ENCODE peak calls at places on chromosomes 2 and 18, in ten cellular contexts. M is GM19239, Y is NCI-H2227 treated with DMSO at 0.1 percent for 48 hours, K is endothelial cell, V is epithelial cell of esophagus, J is neural progenitor cell, W is NB4, F is AG09309, C is PC-3, E is lower lobe of right lung. I is an unnamed sample.

GRCh38 chr2:45009928-45010705 is 865 bp upstream of the SIX2 start:
- DNase-seq in M (no peak), Y (peak), K (peak), V (peak), J (peak), W (no peak), F (no peak), C (peak), E (no peak), I (peak)

GRCh38 chr2:229920011-229920781 is 1.6 kb downstream of the TRIP12 start:
- DNase-seq in M (no peak), Y (peak), K (peak), V (peak), J (peak), W (peak), F (no peak), C (no peak), E (no peak), I (peak)

GRCh38 chr18:33184178-33184577 is 256.3 kb downstream of the CCDC178 start:
- DNase-seq in M (no peak), Y (no peak), K (no peak), V (peak), J (no peak), W (peak), F (no peak), C (peak), E (no peak), I (no peak)

GRCh38 chr2:68251855-68252406 is 401 bp downstream of the PPP3R1 start:
- DNase-seq in M (peak), Y (no peak), K (peak), V (peak), J (peak), W (no peak), F (no peak), C (no peak), E (peak), I (peak)

GRCh38 chr2:28619213-28620196 is 123.6 kb downstream of the PLB1 start:
- DNase-seq in M (no peak), Y (no peak), K (no peak), V (no peak), J (no peak), W (no peak), F (no peak), C (peak), E (no peak), I (no peak)

GRCh38 chr2:157283468-157283867 is 26.0 kb downstream of the GALNT5 start:
- DNase-seq in M (no peak), Y (peak), K (no peak), V (no peak), J (no peak), W (no peak), F (no peak), C (no peak), E (no peak), I (no peak)

GRCh38 chr2:218998414-218999002 is 5.3 kb upstream of the CRYBA2 start:
- DNase-seq in M (no peak), Y (no peak), K (no peak), V (no peak), J (no peak), W (no peak), F (no peak), C (no peak), E (no peak), I (no peak)

GRCh38 chr2:200742426-200742825 is 69.3 kb upstream of the BZW1 start:
- DNase-seq in M (no peak), Y (no peak), K (no peak), V (no peak), J (no peak), W (no peak), F (no peak), C (no peak), E (peak), I (no peak)

GRCh38 chr2:168118733-168119518 is 128.5 kb downstream of the STK39 start:
- DNase-seq in M (peak), Y (peak), K (peak), V (peak), J (peak), W (peak), F (peak), C (peak), E (no peak), I (no peak)

GRCh38 chr2:239602290-239603282 is 201.8 kb upstream of the HDAC4 start:
- DNase-seq in M (no peak), Y (no peak), K (no peak), V (no peak), J (no peak), W (no peak), F (no peak), C (no peak), E (peak), I (peak)

GRCh38 chr2:191682148-191682547 is 4.2 kb downstream of the NABP1 start:
- DNase-seq in M (no peak), Y (no peak), K (no peak), V (peak), J (no peak), W (no peak), F (no peak), C (peak), E (no peak), I (no peak)

GRCh38 chr2:181239400-181239799 is 217.8 kb upstream of the ITGA4 start:
- DNase-seq in M (no peak), Y (no peak), K (no peak), V (peak), J (peak), W (peak), F (no peak), C (peak), E (no peak), I (no peak)

GRCh38 chr2:200442471-200442870 is 67.4 kb downstream of the KCTD18 start:
- DNase-seq in M (no peak), Y (peak), K (no peak), V (peak), J (no peak), W (no peak), F (peak), C (no peak), E (no peak), I (no peak)

GRCh38 chr18:79930020-79930642 is 21.3 kb downstream of the SLC66A2 start:
- DNase-seq in M (no peak), Y (no peak), K (no peak), V (no peak), J (no peak), W (no peak), F (no peak), C (no peak), E (no peak), I (no peak)

GRCh38 chr2:197998702-197999101 is 194.3 kb downstream of the PLCL1 start:
- DNase-seq in M (no peak), Y (no peak), K (no peak), V (no peak), J (no peak), W (no peak), F (no peak), C (no peak), E (no peak), I (no peak)

GRCh38 chr2:137689549-137689948 is 274.7 kb upstream of the HNMT start:
- DNase-seq in M (no peak), Y (no peak), K (no peak), V (no peak), J (no peak), W (peak), F (no peak), C (peak), E (no peak), I (no peak)

GRCh38 chr2:53829252-53829651 is 30.5 kb downstream of the GPR75 start:
- DNase-seq in M (no peak), Y (no peak), K (no peak), V (no peak), J (no peak), W (no peak), F (no peak), C (no peak), E (no peak), I (no peak)

GRCh38 chr2:183408562-183408961 is 284.3 kb downstream of the NUP35 start:
- DNase-seq in M (no peak), Y (no peak), K (no peak), V (no peak), J (no peak), W (no peak), F (no peak), C (no peak), E (no peak), I (peak)

GRCh38 chr2:6557737-6558136 is 308.0 kb downstream of the CMPK2 start:
- DNase-seq in M (no peak), Y (no peak), K (no peak), V (peak), J (no peak), W (no peak), F (no peak), C (no peak), E (no peak), I (no peak)

GRCh38 chr18:50559750-50560680 is at the start of gene MAPK4:
- DNase-seq in M (peak), Y (peak), K (peak), V (peak), J (peak), W (peak), F (no peak), C (no peak), E (peak), I (peak)

GRCh38 chr18:62018034-62018760 is 125.4 kb upstream of the RNF152 start:
- DNase-seq in M (no peak), Y (no peak), K (no peak), V (no peak), J (no peak), W (no peak), F (peak), C (no peak), E (no peak), I (no peak)

GRCh38 chr2:124609667-124610066 is 584.6 kb downstream of the CNTNAP5 start:
- DNase-seq in M (no peak), Y (no peak), K (no peak), V (no peak), J (no peak), W (no peak), F (no peak), C (no peak), E (no peak), I (no peak)

GRCh38 chr2:159202568-159203071 is 83.9 kb downstream of the WDSUB1 start:
- DNase-seq in M (no peak), Y (no peak), K (no peak), V (peak), J (no peak), W (no peak), F (peak), C (peak), E (no peak), I (no peak)

GRCh38 chr2:84879595-84880394 is 1.1 kb downstream of the TRABD2A start:
- DNase-seq in M (no peak), Y (peak), K (no peak), V (no peak), J (peak), W (no peak), F (no peak), C (no peak), E (no peak), I (peak)

GRCh38 chr2:195662138-195662537 is 5.1 kb downstream of the SLC39A10 start:
- DNase-seq in M (no peak), Y (no peak), K (no peak), V (no peak), J (no peak), W (peak), F (no peak), C (no peak), E (no peak), I (no peak)

GRCh38 chr2:68039317-68039716 is 23.5 kb downstream of the C1D start:
- DNase-seq in M (no peak), Y (no peak), K (no peak), V (no peak), J (no peak), W (no peak), F (no peak), C (no peak), E (no peak), I (no peak)

GRCh38 chr2:118168606-118169005 is 80.3 kb downstream of the INSIG2 start:
- DNase-seq in M (no peak), Y (no peak), K (no peak), V (peak), J (no peak), W (no peak), F (no peak), C (peak), E (no peak), I (no peak)

GRCh38 chr2:102238039-102238756 is 51.4 kb downstream of the IL1RL2 start:
- DNase-seq in M (no peak), Y (no peak), K (no peak), V (no peak), J (no peak), W (peak), F (no peak), C (no peak), E (no peak), I (no peak)

GRCh38 chr18:34492652-34493051 is 217.4 kb upstream of the DTNA start:
- DNase-seq in M (no peak), Y (no peak), K (no peak), V (peak), J (no peak), W (no peak), F (no peak), C (peak), E (no peak), I (peak)

GRCh38 chr2:200862532-200863000 is 1.9 kb downstream of the CLK1 start:
- DNase-seq in M (no peak), Y (peak), K (no peak), V (peak), J (peak), W (peak), F (peak), C (peak), E (no peak), I (peak)

GRCh38 chr2:230863031-230863430 is 1.7 kb upstream of the ITM2C start:
- DNase-seq in M (no peak), Y (no peak), K (no peak), V (no peak), J (no peak), W (no peak), F (no peak), C (no peak), E (no peak), I (no peak)

GRCh38 chr2:61854435-61855177 is 746 bp upstream of the FAM161A start:
- DNase-seq in M (peak), Y (peak), K (peak), V (peak), J (peak), W (peak), F (peak), C (peak), E (peak), I (peak)

GRCh38 chr2:240840435-240841060 is 20.5 kb upstream of the KIF1A start:
- DNase-seq in M (no peak), Y (peak), K (peak), V (peak), J (peak), W (peak), F (no peak), C (peak), E (no peak), I (peak)

GRCh38 chr2:189393440-189394111 is 47.7 kb upstream of the WDR75 start:
- DNase-seq in M (no peak), Y (no peak), K (no peak), V (peak), J (no peak), W (no peak), F (peak), C (peak), E (no peak), I (no peak)

GRCh38 chr2:148042219-148042618 is 21.3 kb downstream of the MBD5 start:
- DNase-seq in M (no peak), Y (no peak), K (no peak), V (no peak), J (no peak), W (no peak), F (no peak), C (no peak), E (no peak), I (no peak)

GRCh38 chr2:70805987-70806386 is 14.4 kb downstream of the CLEC4F start:
- DNase-seq in M (no peak), Y (peak), K (no peak), V (no peak), J (no peak), W (no peak), F (no peak), C (no peak), E (no peak), I (no peak)

GRCh38 chr2:5609191-5609590 is 83.0 kb upstream of the SOX11 start:
- DNase-seq in M (no peak), Y (no peak), K (no peak), V (no peak), J (peak), W (no peak), F (no peak), C (no peak), E (no peak), I (peak)

I was measured in H7.